ENCODE peak calls at places on chromosome 1, in seven cellular contexts. One of them, this sample, is unnamed.

GRCh38 chr1:165666152-165666551 is 32.2 kb downstream of the ALDH9A1 start:
- DNase-seq in cardiac muscle cell: peak; percentile 65
- DNase-seq in astrocyte of the spinal cord: no peak
- DNase-seq in OCI-LY7: no peak
- DNase-seq in pancreas: no peak
- DNase-seq in colonic mucosa: no peak
- DNase-seq in fibroblast of mammary gland: peak; percentile 67
- DNase-seq in this sample: no peak

GRCh38 chr1:18313523-18313922 is 167.2 kb upstream of the KLHDC7A start:
- DNase-seq in cardiac muscle cell: no peak
- DNase-seq in astrocyte of the spinal cord: no peak
- DNase-seq in OCI-LY7: no peak
- DNase-seq in pancreas: no peak
- DNase-seq in colonic mucosa: no peak
- DNase-seq in fibroblast of mammary gland: no peak
- DNase-seq in this sample: no peak

GRCh38 chr1:39196244-39197215 is 8.0 kb upstream of the MACF1 start:
- DNase-seq in cardiac muscle cell: peak; percentile 61
- DNase-seq in astrocyte of the spinal cord: peak; percentile 72
- DNase-seq in OCI-LY7: peak; percentile 92
- DNase-seq in pancreas: no peak
- DNase-seq in colonic mucosa: no peak
- DNase-seq in fibroblast of mammary gland: peak; percentile 62
- DNase-seq in this sample: no peak

GRCh38 chr1:92411511-92411910 is 75.2 kb downstream of the GFI1 start:
- DNase-seq in cardiac muscle cell: peak; percentile 50
- DNase-seq in astrocyte of the spinal cord: peak; percentile 61
- DNase-seq in OCI-LY7: no peak
- DNase-seq in pancreas: no peak
- DNase-seq in colonic mucosa: peak; percentile 55
- DNase-seq in fibroblast of mammary gland: peak; percentile 82
- DNase-seq in this sample: no peak

GRCh38 chr1:48471603-48472576 is at the start of gene SPATA6:
- DNase-seq in cardiac muscle cell: peak; percentile 98
- DNase-seq in astrocyte of the spinal cord: peak; percentile 95
- DNase-seq in OCI-LY7: peak; percentile 93
- DNase-seq in pancreas: peak; percentile 99
- DNase-seq in colonic mucosa: peak; percentile 100
- DNase-seq in fibroblast of mammary gland: peak; percentile 93
- DNase-seq in this sample: peak; percentile 69

GRCh38 chr1:183110466-183110865 is 75.6 kb upstream of the LAMC2 start:
- DNase-seq in cardiac muscle cell: no peak
- DNase-seq in astrocyte of the spinal cord: no peak
- DNase-seq in OCI-LY7: no peak
- DNase-seq in pancreas: no peak
- DNase-seq in colonic mucosa: no peak
- DNase-seq in fibroblast of mammary gland: no peak
- DNase-seq in this sample: no peak

GRCh38 chr1:33342041-33342723 is 21.3 kb upstream of the A3GALT2 start:
- DNase-seq in cardiac muscle cell: peak; percentile 98
- DNase-seq in astrocyte of the spinal cord: peak; percentile 98
- DNase-seq in OCI-LY7: peak; percentile 13
- DNase-seq in pancreas: peak; percentile 90
- DNase-seq in colonic mucosa: peak; percentile 88
- DNase-seq in fibroblast of mammary gland: peak; percentile 99
- DNase-seq in this sample: peak; percentile 98

GRCh38 chr1:219529116-219529515 is 83.8 kb downstream of the ZC3H11B start:
- DNase-seq in cardiac muscle cell: no peak
- DNase-seq in astrocyte of the spinal cord: no peak
- DNase-seq in OCI-LY7: no peak
- DNase-seq in pancreas: no peak
- DNase-seq in colonic mucosa: no peak
- DNase-seq in fibroblast of mammary gland: no peak
- DNase-seq in this sample: no peak

GRCh38 chr1:14910947-14911721 is 242.4 kb upstream of the TMEM51 start:
- DNase-seq in cardiac muscle cell: no peak
- DNase-seq in astrocyte of the spinal cord: no peak
- DNase-seq in OCI-LY7: no peak
- DNase-seq in pancreas: no peak
- DNase-seq in colonic mucosa: no peak
- DNase-seq in fibroblast of mammary gland: no peak
- DNase-seq in this sample: no peak

GRCh38 chr1:24965571-24965930 is 35.5 kb upstream of the RUNX3 start:
- DNase-seq in cardiac muscle cell: no peak
- DNase-seq in astrocyte of the spinal cord: no peak
- DNase-seq in OCI-LY7: no peak
- DNase-seq in pancreas: no peak
- DNase-seq in colonic mucosa: no peak
- DNase-seq in fibroblast of mammary gland: no peak
- DNase-seq in this sample: no peak

GRCh38 chr1:203593723-203594122 is 32.9 kb upstream of the ATP2B4 start:
- DNase-seq in cardiac muscle cell: no peak
- DNase-seq in astrocyte of the spinal cord: no peak
- DNase-seq in OCI-LY7: peak; percentile 53
- DNase-seq in pancreas: peak; percentile 43
- DNase-seq in colonic mucosa: peak; percentile 29
- DNase-seq in fibroblast of mammary gland: no peak
- DNase-seq in this sample: no peak
- TF ChIP-seq CTCF in cardiac muscle cell: no peak
- TF ChIP-seq CTCF in astrocyte of the spinal cord: peak; percentile 37
- TF ChIP-seq CTCF in OCI-LY7: peak; percentile 72
- TF ChIP-seq CTCF in pancreas: peak; percentile 14
- TF ChIP-seq CTCF in colonic mucosa: peak; percentile 40
- TF ChIP-seq CTCF in fibroblast of mammary gland: peak; percentile 15
- TF ChIP-seq CTCF in this sample: peak; percentile 33

GRCh38 chr1:166884040-166884642 is 8.1 kb upstream of the TADA1 start:
- DNase-seq in cardiac muscle cell: peak; percentile 45
- DNase-seq in astrocyte of the spinal cord: peak; percentile 33
- DNase-seq in OCI-LY7: no peak
- DNase-seq in pancreas: peak; percentile 47
- DNase-seq in colonic mucosa: peak; percentile 58
- DNase-seq in fibroblast of mammary gland: peak; percentile 28
- DNase-seq in this sample: no peak
- H3K4me3 ChIP-seq in cardiac muscle cell: no peak overlapping the region
- H3K4me3 ChIP-seq in astrocyte of the spinal cord: no peak overlapping the region
- H3K4me3 ChIP-seq in OCI-LY7: no peak overlapping the region
- H3K4me3 ChIP-seq in pancreas: peak overlapping the region; percentile 21
- H3K4me3 ChIP-seq in colonic mucosa: peak overlapping the region; percentile 22
- H3K4me3 ChIP-seq in fibroblast of mammary gland: no peak overlapping the region
- H3K4me3 ChIP-seq in this sample: peak overlapping the region; percentile 12

GRCh38 chr1:2820731-2821372 is 19.4 kb upstream of the TTC34 start:
- DNase-seq in cardiac muscle cell: no peak
- DNase-seq in astrocyte of the spinal cord: no peak
- DNase-seq in OCI-LY7: no peak
- DNase-seq in pancreas: no peak
- DNase-seq in colonic mucosa: no peak
- DNase-seq in fibroblast of mammary gland: no peak
- DNase-seq in this sample: no peak

GRCh38 chr1:2821970-2822620 is 20.6 kb upstream of the TTC34 start:
- DNase-seq in cardiac muscle cell: no peak
- DNase-seq in astrocyte of the spinal cord: no peak
- DNase-seq in OCI-LY7: peak; percentile 7
- DNase-seq in pancreas: peak; percentile 49
- DNase-seq in colonic mucosa: peak; percentile 22
- DNase-seq in fibroblast of mammary gland: no peak
- DNase-seq in this sample: no peak

GRCh38 chr1:2819831-2820730 is 18.6 kb upstream of the TTC34 start:
- DNase-seq in cardiac muscle cell: no peak
- DNase-seq in astrocyte of the spinal cord: no peak
- DNase-seq in OCI-LY7: no peak
- DNase-seq in pancreas: no peak
- DNase-seq in colonic mucosa: no peak
- DNase-seq in fibroblast of mammary gland: no peak
- DNase-seq in this sample: no peak

GRCh38 chr1:2822621-2823145 is 21.2 kb upstream of the TTC34 start:
- DNase-seq in cardiac muscle cell: no peak
- DNase-seq in astrocyte of the spinal cord: no peak
- DNase-seq in OCI-LY7: no peak
- DNase-seq in pancreas: no peak
- DNase-seq in colonic mucosa: no peak
- DNase-seq in fibroblast of mammary gland: no peak
- DNase-seq in this sample: no peak

GRCh38 chr1:2821373-2821955 is 20.0 kb upstream of the TTC34 start:
- DNase-seq in cardiac muscle cell: no peak
- DNase-seq in astrocyte of the spinal cord: no peak
- DNase-seq in OCI-LY7: no peak
- DNase-seq in pancreas: no peak
- DNase-seq in colonic mucosa: no peak
- DNase-seq in fibroblast of mammary gland: no peak
- DNase-seq in this sample: no peak
- TF ChIP-seq CTCF in cardiac muscle cell: no peak
- TF ChIP-seq CTCF in astrocyte of the spinal cord: no peak
- TF ChIP-seq CTCF in OCI-LY7: no peak
- TF ChIP-seq CTCF in pancreas: no peak
- TF ChIP-seq CTCF in colonic mucosa: no peak
- TF ChIP-seq CTCF in fibroblast of mammary gland: no peak
- TF ChIP-seq CTCF in this sample: no peak

GRCh38 chr1:157584503-157584902 is 13.4 kb downstream of the FCRL4 start:
- DNase-seq in cardiac muscle cell: no peak
- DNase-seq in astrocyte of the spinal cord: no peak
- DNase-seq in OCI-LY7: no peak
- DNase-seq in pancreas: no peak
- DNase-seq in colonic mucosa: no peak
- DNase-seq in fibroblast of mammary gland: no peak
- DNase-seq in this sample: no peak

GRCh38 chr1:157575744-157576143 is 22.1 kb downstream of the FCRL4 start:
- DNase-seq in cardiac muscle cell: no peak
- DNase-seq in astrocyte of the spinal cord: no peak
- DNase-seq in OCI-LY7: no peak
- DNase-seq in pancreas: no peak
- DNase-seq in colonic mucosa: no peak
- DNase-seq in fibroblast of mammary gland: no peak
- DNase-seq in this sample: no peak

GRCh38 chr1:157577420-157577819 is 20.5 kb downstream of the FCRL4 start:
- DNase-seq in cardiac muscle cell: no peak
- DNase-seq in astrocyte of the spinal cord: no peak
- DNase-seq in OCI-LY7: no peak
- DNase-seq in pancreas: no peak
- DNase-seq in colonic mucosa: no peak
- DNase-seq in fibroblast of mammary gland: no peak
- DNase-seq in this sample: no peak

GRCh38 chr1:157580828-157581210 is 17.1 kb downstream of the FCRL4 start:
- DNase-seq in cardiac muscle cell: no peak
- DNase-seq in astrocyte of the spinal cord: no peak
- DNase-seq in OCI-LY7: no peak
- DNase-seq in pancreas: no peak
- DNase-seq in colonic mucosa: no peak
- DNase-seq in fibroblast of mammary gland: no peak
- DNase-seq in this sample: no peak

DNA sequence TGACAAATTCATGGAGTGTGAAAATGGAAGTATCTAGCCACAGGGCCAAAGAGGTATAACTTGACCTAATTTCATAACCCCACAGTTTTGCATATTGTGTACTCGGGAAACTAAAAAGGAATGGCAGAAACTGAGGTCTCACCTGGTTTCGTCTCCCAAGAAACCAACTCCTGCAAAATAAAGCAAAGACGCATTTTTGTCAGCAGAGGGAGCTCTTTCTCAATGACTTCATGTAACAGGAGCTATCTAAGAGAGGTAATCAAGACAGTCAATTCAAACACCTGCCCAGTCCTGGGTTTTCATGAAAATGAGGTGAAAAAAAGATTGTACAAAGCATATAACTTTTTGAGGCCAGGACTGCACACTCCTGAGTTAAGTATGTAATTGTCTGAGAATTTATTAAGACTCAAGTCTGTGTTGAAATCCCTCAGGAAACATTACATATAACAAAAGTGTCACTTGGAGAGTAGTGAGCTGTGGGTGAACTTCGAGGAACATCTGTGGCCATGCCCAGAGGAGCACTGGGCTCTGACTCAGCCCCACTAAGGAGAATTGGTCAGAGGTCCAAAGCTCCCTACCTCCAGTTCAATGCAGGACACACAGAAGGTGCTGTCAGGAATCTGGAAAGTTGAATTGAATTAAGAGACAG is 17.6 kb downstream of the FCRL4 start:
- DNase-seq in cardiac muscle cell: peak; percentile 66
- DNase-seq in astrocyte of the spinal cord: peak; percentile 68
- DNase-seq in OCI-LY7: peak; percentile 86
- DNase-seq in pancreas: peak; percentile 43
- DNase-seq in colonic mucosa: peak; percentile 49
- DNase-seq in fibroblast of mammary gland: peak; percentile 60
- DNase-seq in this sample: peak; percentile 16
- H3K4me3 ChIP-seq in cardiac muscle cell: no peak overlapping the region
- H3K4me3 ChIP-seq in astrocyte of the spinal cord: no peak overlapping the region
- H3K4me3 ChIP-seq in OCI-LY7: no peak overlapping the region
- H3K4me3 ChIP-seq in pancreas: no peak overlapping the region
- H3K4me3 ChIP-seq in colonic mucosa: no peak overlapping the region
- H3K4me3 ChIP-seq in fibroblast of mammary gland: no peak overlapping the region
- H3K4me3 ChIP-seq in this sample: no peak overlapping the region

GRCh38 chr1:199221371-199222150 is 582.7 kb downstream of the PTPRC start:
- DNase-seq in cardiac muscle cell: no peak
- DNase-seq in astrocyte of the spinal cord: no peak
- DNase-seq in OCI-LY7: peak; percentile 29
- DNase-seq in pancreas: no peak
- DNase-seq in colonic mucosa: no peak
- DNase-seq in fibroblast of mammary gland: no peak
- DNase-seq in this sample: no peak
- TF ChIP-seq CTCF in cardiac muscle cell: no peak
- TF ChIP-seq CTCF in astrocyte of the spinal cord: no peak
- TF ChIP-seq CTCF in OCI-LY7: no peak
- TF ChIP-seq CTCF in pancreas: no peak
- TF ChIP-seq CTCF in colonic mucosa: no peak
- TF ChIP-seq CTCF in fibroblast of mammary gland: no peak
- TF ChIP-seq CTCF in this sample: no peak

This sample was measured in retinal pigment epithelial cell.